ENCODE peak calls at places on chromosome 9, in six cellular contexts. E, O, H, U, L and A are unnamed samples.
A peak's percentile ranks its signal among the peaks of the same experiment; 100 is the strongest.

GRCh38 chr9:127567119-127567897 is 44.8 kb upstream of the STXBP1 start:
- DNase-seq in H (no peak), L (no peak), O (no peak), U (no peak), E (no peak), A (peak; percentile 59)

GRCh38 chr9:75803130-75803529 is 87.3 kb upstream of the PCSK5 start:
- DNase-seq in U (no peak), E (no peak), L (no peak), O (peak; percentile 8), H (no peak), A (no peak)

GRCh38 chr9:11915699-11916098 is 777.5 kb upstream of the TYRP1 start:
- DNase-seq in E (no peak), O (peak; percentile 80), L (no peak), U (no peak), H (no peak), A (no peak)

GRCh38 chr9:16689352-16689938 is 181.0 kb downstream of the BNC2 start:
- DNase-seq in E (no peak), O (no peak), U (no peak), H (no peak), L (no peak), A (no peak)

GRCh38 chr9:131423171-131423581 is 29.3 kb downstream of the PRRC2B start:
- DNase-seq in U (no peak), H (peak; percentile 78), O (peak; percentile 75), L (no peak), E (no peak), A (no peak)

GRCh38 chr9:86546712-86547111 is 192.5 kb upstream of the TUT7 start:
- DNase-seq in U (no peak), H (no peak), L (no peak), E (no peak), O (peak; percentile 21), A (no peak)

GRCh38 chr9:110714314-110714713 is 45.7 kb downstream of the MUSK start:
- DNase-seq in H (no peak), L (no peak), E (no peak), O (peak; percentile 25), U (no peak), A (no peak)

GRCh38 chr9:106127771-106128170 is 433.4 kb downstream of the TMEM38B start:
- DNase-seq in E (no peak), U (no peak), H (no peak), L (no peak), O (no peak), A (no peak)

GRCh38 chr9:119284118-119284517 is 85.1 kb downstream of the BRINP1 start:
- DNase-seq in H (no peak), O (peak; percentile 78), E (no peak), U (no peak), L (no peak), A (no peak)

GRCh38 chr9:75599249-75599648 is 291.2 kb upstream of the PCSK5 start:
- DNase-seq in E (no peak), L (no peak), U (no peak), H (no peak), O (no peak), A (no peak)

GRCh38 chr9:34190996-34191892 is 12.4 kb downstream of the UBAP1 start:
- DNase-seq in H (no peak), L (no peak), O (peak; percentile 55), U (no peak), E (no peak), A (peak; percentile 16)

GRCh38 chr9:79664375-79664825 is 92.6 kb downstream of the TLE4 start:
- DNase-seq in H (no peak), U (no peak), O (no peak), E (no peak), L (no peak), A (no peak)

GRCh38 chr9:10678790-10679189 is 66.0 kb upstream of the PTPRD start:
- DNase-seq in E (no peak), O (no peak), U (no peak), H (no peak), L (no peak), A (peak; percentile 88)

GRCh38 chr9:128912270-128912853 is 8.4 kb upstream of the PHYHD1 start:
- DNase-seq in E (no peak), H (no peak), O (peak; percentile 53), L (no peak), U (no peak), A (no peak)

GRCh38 chr9:86464242-86464641 is 110.0 kb upstream of the TUT7 start:
- DNase-seq in E (no peak), O (no peak), U (no peak), H (no peak), L (no peak), A (no peak)

GRCh38 chr9:96241391-96241809 is 60.6 kb downstream of the HSD17B3 start:
- DNase-seq in L (peak; percentile 69), H (no peak), U (no peak), O (no peak), E (no peak), A (no peak)